ENCODE peak calls at places on chromosome 4, in four cellular contexts. R, Q, H and I are unnamed samples.

GRCh38 chr4:185036842-185037241 is 18.6 kb downstream of the HELT start:
- DNase-seq in H (no peak), R (no peak), Q (no peak), I (no peak)

GRCh38 chr4:22539251-22539650 is 23.4 kb upstream of the ADGRA3 start:
- DNase-seq in H (no peak), R (no peak), Q (no peak), I (no peak)

GRCh38 chr4:150342945-150343344 is 239.0 kb upstream of the MAB21L2 start:
- DNase-seq in Q (no peak), H (no peak), R (no peak), I (no peak)

GRCh38 chr4:40377462-40378385 is 42.6 kb downstream of the CHRNA9 start:
- DNase-seq in H (no peak), Q (peak), R (no peak), I (no peak)

GRCh38 chr4:132572210-132572609 is 576.9 kb upstream of the PCDH10 start:
- DNase-seq in H (no peak), Q (no peak), R (no peak), I (no peak)

GRCh38 chr4:7186081-7186480 is 6.3 kb upstream of the SORCS2 start:
- DNase-seq in R (peak), Q (no peak), H (no peak), I (no peak)

GRCh38 chr4:185743722-185744121 is 68.3 kb downstream of the SORBS2 start:
- DNase-seq in H (no peak), Q (no peak), R (no peak), I (no peak)

GRCh38 chr4:20259707-20260106 is 8.0 kb downstream of the SLIT2 start:
- DNase-seq in Q (no peak), H (no peak), R (no peak), I (no peak)

GRCh38 chr4:155496294-155496626 is 119.5 kb upstream of the MAP9 start:
- DNase-seq in R (no peak), Q (no peak), H (no peak), I (no peak)

GRCh38 chr4:27176881-27177280 is 316.2 kb downstream of the STIM2 start:
- DNase-seq in Q (no peak), R (no peak), H (no peak), I (no peak)

GRCh38 chr4:46676364-46676763 is 232.7 kb downstream of the COX7B2 start:
- DNase-seq in Q (no peak), H (no peak), R (no peak), I (no peak)

GRCh38 chr4:148044889-148045352 is 313.0 kb downstream of the ARHGAP10 start:
- DNase-seq in R (no peak), Q (no peak), H (no peak), I (no peak)

GRCh38 chr4:41661447-41662076 is 87.0 kb downstream of the PHOX2B start:
- DNase-seq in Q (peak), H (peak), R (peak), I (peak)

GRCh38 chr4:25779021-25779420 is 83.8 kb downstream of the SEL1L3 start:
- DNase-seq in Q (no peak), R (no peak), H (no peak), I (no peak)

GRCh38 chr4:75673959-75674328 is 733 bp upstream of the G3BP2 start:
- DNase-seq in H (peak), Q (no peak), R (no peak), I (no peak)

GRCh38 chr4:74967324-74967723 is 34.4 kb downstream of the PARM1 start:
- DNase-seq in H (no peak), R (no peak), Q (no peak), I (no peak)

GRCh38 chr4:171668403-171668802 is 144.8 kb upstream of the GALNTL6 start:
- DNase-seq in Q (no peak), R (no peak), H (no peak), I (no peak)

GRCh38 chr4:150368667-150369066 is 213.3 kb upstream of the MAB21L2 start:
- DNase-seq in Q (no peak), R (no peak), H (no peak), I (no peak)

GRCh38 chr4:156476359-156476758 is 495.2 kb downstream of the PDGFC start:
- DNase-seq in R (no peak), H (no peak), Q (no peak), I (peak)

GRCh38 chr4:15459706-15460105 is 10.0 kb upstream of the CC2D2A start:
- DNase-seq in Q (no peak), R (no peak), H (no peak), I (no peak)

GRCh38 chr4:15348695-15349094 is 79.1 kb upstream of the C1QTNF7 start:
- DNase-seq in R (no peak), Q (no peak), H (no peak), I (no peak)

GRCh38 chr4:1365271-1366178 is 18.5 kb downstream of the UVSSA start:
- DNase-seq in H (no peak), Q (peak), R (no peak), I (no peak)

GRCh38 chr4:176308441-176308840 is 11.3 kb upstream of the SPCS3 start:
- DNase-seq in R (no peak), Q (no peak), H (no peak), I (no peak)

GRCh38 chr4:176319237-176319703 is 496 bp upstream of the SPCS3 start:
- DNase-seq in R (no peak), Q (no peak), H (no peak), I (no peak)

GRCh38 chr4:176309046-176309445 is 10.7 kb upstream of the SPCS3 start:
- DNase-seq in R (no peak), H (no peak), Q (peak), I (no peak)

GRCh38 chr4:176309772-176310171 is 10.0 kb upstream of the SPCS3 start:
- DNase-seq in R (no peak), Q (no peak), H (no peak), I (no peak)

DNA sequence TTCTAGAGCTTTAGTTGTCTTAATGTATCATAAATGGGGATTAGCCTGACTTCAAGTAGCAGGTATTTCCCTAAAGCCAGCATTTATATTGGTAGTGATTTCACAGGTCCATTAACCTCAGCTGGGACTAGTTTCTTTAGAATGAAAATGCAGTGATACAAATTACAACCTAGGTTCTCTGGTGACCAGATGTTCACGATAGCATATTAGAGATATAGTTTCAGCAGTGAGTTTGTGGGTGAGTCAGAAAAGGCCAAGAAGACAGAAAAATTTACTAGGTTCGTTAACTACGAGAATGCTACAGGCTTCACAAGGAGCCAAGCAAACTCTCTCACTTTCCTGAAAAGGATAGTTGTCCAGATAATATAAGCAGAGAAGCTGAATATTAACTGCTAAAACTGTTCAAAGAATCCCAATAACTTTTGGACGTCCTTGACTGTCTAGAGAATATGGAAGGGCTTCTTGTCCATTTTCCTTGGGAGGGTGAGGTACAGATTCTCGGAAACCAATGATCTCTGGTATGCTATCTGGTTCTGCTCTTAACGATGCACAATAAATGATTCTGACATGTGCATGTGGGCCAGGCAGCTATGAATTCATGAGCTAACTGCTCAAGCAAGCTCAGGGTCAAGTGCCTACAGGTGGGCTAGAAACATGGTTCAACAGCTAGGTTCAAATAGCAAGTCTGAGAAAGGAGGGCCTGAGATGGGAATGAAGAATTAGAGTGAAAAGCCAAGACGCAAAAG is 6.0 kb upstream of the SPCS3 start:
- DNase-seq in R (no peak), Q (no peak), H (no peak), I (no peak)
- TF ChIP-seq POLR2A in R (no peak), Q (no peak), H (no peak), I (no peak)

DNA sequence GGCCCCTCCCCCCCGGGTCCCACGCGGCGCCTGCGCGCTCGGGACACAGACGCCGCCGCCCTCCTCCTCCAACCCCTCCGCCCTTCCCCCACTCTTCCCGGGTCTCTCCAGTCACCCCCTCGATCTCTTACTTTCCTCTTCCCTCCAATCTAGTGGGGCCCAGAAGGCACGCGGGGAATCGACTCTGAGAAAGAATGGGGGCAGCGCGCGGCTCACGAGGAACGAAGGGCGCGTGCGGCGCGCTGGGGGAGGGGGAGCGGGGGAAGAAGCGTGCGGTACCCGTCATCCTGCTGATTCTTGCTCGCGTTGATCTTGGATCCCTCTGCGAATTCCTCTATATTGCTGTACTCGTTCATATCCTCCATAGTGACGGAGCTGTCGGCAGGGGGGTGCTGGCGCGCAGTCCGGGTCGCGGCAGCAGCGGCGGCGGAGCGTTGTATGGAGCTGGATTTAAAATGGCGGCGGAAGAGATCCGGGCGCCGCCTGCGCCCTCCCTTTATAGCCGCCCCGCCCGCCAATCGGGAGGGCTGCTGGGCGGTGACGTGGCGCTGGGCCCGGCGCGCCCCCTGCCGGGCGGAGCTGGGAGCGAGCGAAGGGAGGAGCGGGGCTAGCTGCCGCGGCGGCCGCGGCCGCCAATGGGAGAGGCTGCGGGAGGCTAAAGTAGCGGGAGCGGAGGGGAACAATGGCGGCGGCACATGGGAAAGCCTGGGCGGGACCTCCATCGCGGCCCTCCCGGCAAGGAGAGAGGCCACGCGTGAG is 1.1 kb downstream of the HNRNPDL start:
- DNase-seq in H (peak), R (peak), Q (peak), I (peak)
- TF ChIP-seq POLR2A in H (peak), R (peak), Q (peak), I (peak)

GRCh38 chr4:11441182-11441556 is 12.5 kb upstream of the HS3ST1 start:
- DNase-seq in H (no peak), Q (no peak), R (no peak), I (no peak)
- TF ChIP-seq POLR2A in H (no peak), Q (no peak), R (no peak), I (no peak)

GRCh38 chr4:151408630-151409469 is at the start of gene FHIP1A:
- DNase-seq in R (peak), Q (peak), H (peak), I (peak)
- TF ChIP-seq POLR2A in R (peak), Q (peak), H (peak), I (no peak)

GRCh38 chr4:170089274-170089742 is 448 bp downstream of the AADAT start:
- DNase-seq in Q (peak), H (no peak), R (no peak), I (no peak)

GRCh38 chr4:170090667-170091052 is 904 bp upstream of the AADAT start:
- DNase-seq in H (no peak), Q (no peak), R (no peak), I (no peak)

GRCh38 chr4:170088686-170089085 is 1.1 kb downstream of the AADAT start:
- DNase-seq in Q (no peak), R (no peak), H (no peak), I (no peak)

GRCh38 chr4:170091069-170091696 is 1.4 kb upstream of the AADAT start:
- DNase-seq in R (no peak), Q (no peak), H (no peak), I (no peak)

DNA sequence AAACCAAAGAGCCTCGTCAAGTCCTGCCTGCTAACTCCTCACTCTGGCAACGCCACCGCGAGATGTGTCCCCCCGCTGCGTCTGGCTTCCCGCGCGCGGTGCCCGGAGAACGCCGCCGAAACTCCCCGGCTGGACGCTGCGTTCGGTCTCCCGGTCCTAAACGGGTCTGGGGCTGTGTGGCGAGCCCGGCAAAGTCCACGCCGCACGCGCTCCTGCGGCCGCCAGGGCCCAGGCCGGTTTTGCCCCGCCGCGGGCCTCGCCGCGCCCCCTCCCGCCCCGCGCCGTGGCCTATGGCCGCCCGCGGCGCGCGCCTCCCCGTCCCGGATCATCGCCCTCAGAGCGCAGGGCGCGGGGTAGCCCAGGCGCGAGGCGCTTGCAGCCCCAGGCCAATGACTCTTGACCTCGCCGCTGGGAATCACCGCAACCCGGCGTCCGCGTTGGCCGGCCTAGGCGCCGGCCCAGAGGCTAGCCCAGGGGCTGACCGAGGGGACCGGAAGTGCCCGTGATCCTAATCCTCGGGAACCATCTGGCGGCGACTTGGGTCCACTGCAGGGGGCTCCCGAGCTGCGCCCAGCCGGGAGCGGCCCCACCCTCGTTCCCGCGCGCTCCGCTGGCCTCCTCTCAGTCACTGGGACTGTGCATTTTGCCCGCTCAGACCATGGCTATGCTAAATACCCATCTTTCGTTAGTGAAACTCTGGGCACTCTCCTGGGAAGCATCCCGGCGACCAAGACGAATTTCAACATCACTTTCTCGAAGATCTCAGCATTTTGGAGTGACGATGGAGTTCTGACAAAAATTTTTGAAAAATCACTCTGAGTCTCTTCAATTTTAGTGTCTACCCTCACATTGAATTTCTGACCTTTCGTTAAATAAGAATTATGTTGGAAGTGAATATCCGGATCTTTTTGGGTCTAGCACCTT is at the start of gene AADAT:
- DNase-seq in Q (peak), R (peak), H (peak), I (peak)
- TF ChIP-seq POLR2A in Q (no peak), R (peak), H (no peak), I (peak)

DNA sequence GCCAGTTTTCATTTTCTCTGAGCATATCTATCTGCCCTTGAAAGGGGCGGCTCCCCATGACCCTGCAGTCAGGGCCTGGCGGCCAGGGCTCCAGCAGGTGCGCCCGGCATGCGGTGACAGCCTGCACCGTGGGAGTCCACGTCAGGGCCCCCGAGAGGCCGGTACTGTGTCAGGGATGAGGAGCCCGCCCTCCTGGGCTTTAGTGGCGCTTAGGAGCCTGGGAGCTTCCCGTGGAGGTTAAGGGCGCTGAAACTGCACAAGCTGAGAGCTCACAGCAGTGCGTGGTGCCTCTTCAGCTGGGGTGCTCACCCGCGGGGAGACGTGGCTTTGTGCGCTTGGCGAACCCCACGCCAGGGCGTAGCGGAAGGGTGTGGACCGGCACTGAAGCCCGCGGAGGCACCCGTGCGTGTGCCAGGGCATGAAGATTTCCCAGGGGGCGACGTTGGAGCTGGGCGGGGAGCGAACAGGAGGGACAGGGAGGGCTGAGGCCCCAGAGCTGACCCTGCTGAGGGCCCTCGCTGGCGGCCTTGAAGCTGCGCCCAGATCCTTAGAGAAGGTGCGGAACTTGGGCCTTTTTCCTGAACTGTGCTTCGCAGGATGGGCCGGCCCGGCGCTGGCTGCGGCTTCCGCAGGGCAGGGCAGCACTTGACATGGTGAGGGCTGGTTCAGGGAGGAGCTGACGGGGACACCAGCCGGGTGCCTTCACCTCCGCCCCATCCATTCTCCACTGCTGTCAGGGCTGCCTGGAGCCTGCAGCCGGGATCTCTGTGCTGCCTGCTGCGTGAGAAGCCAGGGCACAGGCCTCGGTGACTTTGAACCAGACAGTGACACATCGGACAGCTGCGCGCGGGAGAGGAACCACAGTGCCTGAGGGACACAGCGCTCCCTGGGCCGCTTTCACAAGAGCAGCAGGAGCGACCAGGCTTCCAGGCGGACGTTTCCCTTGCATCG is 32.9 kb downstream of the HTT-AS start:
- DNase-seq in H (peak), R (no peak), Q (peak), I (no peak)
- TF ChIP-seq POLR2A in H (no peak), R (no peak), Q (peak), I (no peak)

GRCh38 chr4:153466637-153467153 is 535 bp downstream of the TMEM131L start:
- DNase-seq in H (peak), Q (no peak), R (peak), I (peak)
- TF ChIP-seq POLR2A in H (no peak), Q (no peak), R (no peak), I (no peak)

GRCh38 chr4:52713456-52713937 is 37.7 kb downstream of the ERVMER34-1 start:
- DNase-seq in Q (no peak), H (no peak), R (no peak), I (no peak)

GRCh38 chr4:52712991-52713275 is 38.3 kb downstream of the ERVMER34-1 start:
- DNase-seq in Q (no peak), R (no peak), H (no peak), I (no peak)

GRCh38 chr4:52711834-52712171 is 39.4 kb downstream of the ERVMER34-1 start:
- DNase-seq in Q (no peak), R (no peak), H (no peak), I (no peak)

GRCh38 chr4:52711271-52711670 is 40.0 kb downstream of the ERVMER34-1 start:
- DNase-seq in R (no peak), H (no peak), Q (peak), I (no peak)

GRCh38 chr4:52712172-52712990 is 38.8 kb downstream of the ERVMER34-1 start:
- DNase-seq in R (peak), H (peak), Q (peak), I (peak)
- TF ChIP-seq POLR2A in R (peak), H (peak), Q (peak), I (peak)